ENCODE peak calls at places on chromosomes 6 and 20, in five cellular contexts. E is activated CD8-positive, alpha-beta T cell treated with anti-CD3 and anti-CD28 coated beads for 36 hours; Y is CD4-positive, alpha-beta T cell; S is sigmoid colon; H is transverse colon. G is an unnamed sample.

GRCh38 chr20:62704341-62704948 is 4.2 kb upstream of the NTSR1 start:
- DNase-seq in E (no peak), Y (no peak), S (peak; percentile 96), H (peak; percentile 75), G (no peak)

GRCh38 chr6:37061157-37061804 is 55.8 kb downstream of the FGD2 start:
- DNase-seq in E (no peak), Y (no peak), S (no peak), H (no peak), G (no peak)

GRCh38 chr6:87436435-87436834 is 28.7 kb downstream of the CFAP206 start:
- DNase-seq in E (peak; percentile 61), Y (peak; percentile 27), S (no peak), H (peak; percentile 38), G (peak; percentile 51)

GRCh38 chr6:143843689-143844405 is 709 bp downstream of the LTV1 start:
- DNase-seq in E (peak; percentile 6), Y (no peak), S (no peak), H (no peak), G (peak; percentile 15)

GRCh38 chr6:36545767-36546663 is 1.3 kb downstream of the STK38 start:
- DNase-seq in E (peak; percentile 51), Y (peak; percentile 5), S (no peak), H (peak; percentile 25), G (no peak)

GRCh38 chr6:158789115-158789917 is 29.9 kb downstream of the EZR start:
- DNase-seq in E (peak; percentile 66), Y (peak; percentile 50), S (no peak), H (peak; percentile 47), G (no peak)

GRCh38 chr20:45965169-45966002 is 6.6 kb downstream of the ZNF335 start:
- DNase-seq in E (no peak), Y (no peak), S (peak; percentile 59), H (no peak), G (no peak)

GRCh38 chr6:111482236-111482958 is 621 bp downstream of the REV3L start:
- DNase-seq in E (peak; percentile 44), Y (peak; percentile 24), S (peak; percentile 85), H (peak; percentile 57), G (peak; percentile 34)

GRCh38 chr20:39233755-39234154 is 271.6 kb downstream of the DHX35 start:
- DNase-seq in E (no peak), Y (no peak), S (no peak), H (no peak), G (no peak)

DNA sequence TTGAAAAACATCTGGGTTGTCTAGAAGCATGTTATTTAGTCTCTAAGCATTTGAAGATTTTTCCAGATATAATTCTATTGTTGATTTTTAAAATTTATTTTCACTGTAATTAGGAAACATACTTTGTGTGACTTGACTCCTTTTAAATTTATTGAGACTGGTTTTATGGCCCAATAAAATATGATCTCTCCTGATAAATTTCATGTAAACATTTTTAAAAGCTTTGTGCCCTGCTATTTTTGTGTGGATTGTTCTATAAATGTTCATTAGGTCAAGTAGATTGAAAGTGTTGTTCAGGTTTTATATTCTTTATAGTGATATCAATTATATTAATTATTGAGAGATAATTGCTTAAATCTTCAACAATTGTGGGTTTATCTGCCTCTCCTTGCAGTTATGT is 105.4 kb downstream of the RFX6 start:
- DNase-seq in E (no peak), Y (no peak), S (no peak), H (no peak), G (no peak)
- TF ChIP-seq CTCF in E (no peak), Y (no peak), S (no peak), H (no peak), G (no peak)

GRCh38 chr6:29414588-29414987 is at the start of gene OR12D1:
- DNase-seq in E (no peak), Y (no peak), S (no peak), H (no peak), G (no peak)
- TF ChIP-seq CTCF in E (no peak), Y (no peak), S (no peak), H (no peak), G (no peak)

GRCh38 chr20:2859330-2860121 is 13.8 kb upstream of the PTPRA start:
- DNase-seq in E (no peak), Y (no peak), S (no peak), H (no peak), G (no peak)
- TF ChIP-seq CTCF in E (no peak), Y (no peak), S (no peak), H (no peak), G (no peak)

GRCh38 chr20:51712501-51713212 is 55.5 kb downstream of the ATP9A start:
- DNase-seq in E (no peak), Y (no peak), S (no peak), H (no peak), G (no peak)
- TF ChIP-seq CTCF in E (no peak), Y (no peak), S (no peak), H (peak; percentile 34), G (no peak)

GRCh38 chr6:128723667-128724066 is 159.3 kb upstream of the LAMA2 start:
- DNase-seq in E (no peak), Y (no peak), S (no peak), H (no peak), G (no peak)
- TF ChIP-seq CTCF in E (no peak), Y (no peak), S (no peak), H (no peak), G (no peak)

GRCh38 chr6:53065266-53066058 is at the start of gene FBXO9:
- DNase-seq in E (peak; percentile 73), Y (peak; percentile 50), S (peak; percentile 78), H (peak; percentile 70), G (peak; percentile 86)

GRCh38 chr6:53062369-53062639 is 2.9 kb upstream of the FBXO9 start:
- DNase-seq in E (no peak), Y (no peak), S (no peak), H (no peak), G (no peak)

GRCh38 chr6:53066059-53066406 is 829 bp downstream of the FBXO9 start:
- DNase-seq in E (peak; percentile 56), Y (no peak), S (peak; percentile 78), H (peak; percentile 52), G (peak; percentile 22)

GRCh38 chr6:53066874-53067273 is 1.7 kb downstream of the FBXO9 start:
- DNase-seq in E (no peak), Y (no peak), S (no peak), H (no peak), G (no peak)

DNA sequence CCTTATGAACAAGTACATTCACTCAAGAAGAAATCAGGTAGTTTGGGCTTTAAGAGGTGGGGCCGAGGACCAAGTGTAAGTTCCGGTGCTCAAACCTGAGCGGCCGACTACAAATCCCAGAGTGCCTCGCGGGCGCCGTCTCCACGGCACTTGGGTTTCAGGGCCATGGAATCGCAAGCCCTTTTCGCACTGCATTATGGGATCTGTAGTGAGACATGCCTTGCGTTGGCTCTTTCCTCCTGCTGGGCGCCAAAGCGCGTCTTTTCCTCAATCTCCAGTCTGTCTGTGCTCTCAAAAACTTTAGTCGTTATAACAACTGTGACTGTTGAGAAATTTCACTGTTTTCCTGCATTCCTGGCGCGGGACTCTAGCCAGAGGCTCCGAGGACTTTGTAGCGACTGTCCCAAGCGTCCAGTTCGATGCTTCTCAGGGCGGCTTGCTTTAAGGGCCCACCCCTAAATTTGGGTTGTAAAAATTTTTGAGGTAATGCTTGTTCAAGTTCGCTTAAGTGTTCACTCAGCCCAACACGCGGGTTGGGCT is 408 bp upstream of the FBXO9 start:
- DNase-seq in E (peak; percentile 98), Y (peak; percentile 96), S (peak; percentile 98), H (peak; percentile 98), G (peak; percentile 92)
- TF ChIP-seq CTCF in E (no peak), Y (peak; percentile 14), S (no peak), H (peak; percentile 32), G (no peak)

GRCh38 chr6:16741112-16742016 is 19.9 kb downstream of the ATXN1 start:
- DNase-seq in E (peak; percentile 38), Y (no peak), S (no peak), H (no peak), G (no peak)

GRCh38 chr6:16737926-16738325 is 23.3 kb downstream of the ATXN1 start:
- DNase-seq in E (no peak), Y (no peak), S (no peak), H (no peak), G (no peak)

GRCh38 chr6:16736856-16737255 is 24.4 kb downstream of the ATXN1 start:
- DNase-seq in E (no peak), Y (no peak), S (no peak), H (no peak), G (no peak)

GRCh38 chr6:16737389-16737788 is 23.9 kb downstream of the ATXN1 start:
- DNase-seq in E (no peak), Y (no peak), S (no peak), H (no peak), G (no peak)

DNA sequence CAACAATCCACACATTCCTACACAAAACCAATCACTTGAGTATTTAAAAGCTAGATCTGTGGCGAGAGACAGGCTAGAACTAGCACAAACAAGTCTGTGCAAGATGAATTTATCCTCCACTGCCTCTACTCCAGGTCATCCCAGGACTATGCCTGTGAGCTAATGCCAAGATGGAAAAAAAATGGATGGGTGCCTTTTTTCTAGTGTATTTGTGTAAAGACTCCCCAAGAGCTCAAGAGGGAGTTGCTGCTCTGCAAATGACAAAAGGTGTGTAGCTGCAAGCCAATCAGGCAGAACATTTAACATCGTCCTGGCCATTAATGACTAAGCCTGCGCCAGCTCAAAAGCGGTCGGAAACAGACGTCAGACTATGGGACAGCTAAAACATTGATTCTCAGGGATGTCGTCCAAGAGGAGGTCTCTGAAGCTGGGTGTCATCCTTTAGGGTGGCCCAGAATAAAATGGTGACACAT is 21.9 kb downstream of the ATXN1 start:
- DNase-seq in E (no peak), Y (no peak), S (peak; percentile 74), H (no peak), G (no peak)
- TF ChIP-seq CTCF in E (no peak), Y (peak; percentile 39), S (peak; percentile 17), H (no peak), G (no peak)

GRCh38 chr6:53311586-53311935 is 37.2 kb downstream of the ELOVL5 start:
- DNase-seq in E (no peak), Y (no peak), S (no peak), H (no peak), G (no peak)

GRCh38 chr6:53313784-53314382 is 34.9 kb downstream of the ELOVL5 start:
- DNase-seq in E (no peak), Y (no peak), S (no peak), H (no peak), G (no peak)

GRCh38 chr6:53309897-53310291 is 38.9 kb downstream of the ELOVL5 start:
- DNase-seq in E (no peak), Y (no peak), S (no peak), H (no peak), G (no peak)

GRCh38 chr6:53310751-53311585 is 37.8 kb downstream of the ELOVL5 start:
- DNase-seq in E (no peak), Y (no peak), S (no peak), H (no peak), G (no peak)

GRCh38 chr6:53312355-53312754 is 36.4 kb downstream of the ELOVL5 start:
- DNase-seq in E (peak; percentile 37), Y (no peak), S (no peak), H (no peak), G (no peak)
- TF ChIP-seq CTCF in E (no peak), Y (no peak), S (no peak), H (no peak), G (no peak)

G was measured in GM10248.